ENCODE peak calls at places on chromosomes 3 and 15, in eight cellular contexts. One of them, this sample, is unnamed.

GRCh38 chr15:62845239-62846126 is 197.1 kb upstream of the TPM1 start:
- DNase-seq in RWPE1: no peak
- DNase-seq in fibroblast of lung: peak; percentile 75
- DNase-seq in left ventricle myocardium inferior: no peak
- DNase-seq in neural crest cell: no peak
- DNase-seq in choroid plexus epithelial cell: peak; percentile 29
- DNase-seq in AG04450: no peak
- DNase-seq in endodermal cell: peak; percentile 52
- DNase-seq in this sample: peak; percentile 26

GRCh38 chr15:47427463-47427862 is 289.8 kb upstream of the SEMA6D start:
- DNase-seq in RWPE1: no peak
- DNase-seq in fibroblast of lung: peak; percentile 37
- DNase-seq in left ventricle myocardium inferior: no peak
- DNase-seq in neural crest cell: no peak
- DNase-seq in choroid plexus epithelial cell: peak; percentile 38
- DNase-seq in AG04450: no peak
- DNase-seq in endodermal cell: no peak
- DNase-seq in this sample: no peak

GRCh38 chr3:133330043-133330442 is 69.8 kb upstream of the BFSP2 start:
- DNase-seq in RWPE1: no peak
- DNase-seq in fibroblast of lung: no peak
- DNase-seq in left ventricle myocardium inferior: no peak
- DNase-seq in neural crest cell: no peak
- DNase-seq in choroid plexus epithelial cell: peak; percentile 3
- DNase-seq in AG04450: no peak
- DNase-seq in endodermal cell: peak; percentile 80
- DNase-seq in this sample: no peak

GRCh38 chr3:141266797-141267555 is 35.4 kb downstream of the PXYLP1 start:
- DNase-seq in RWPE1: no peak
- DNase-seq in fibroblast of lung: no peak
- DNase-seq in left ventricle myocardium inferior: no peak
- DNase-seq in neural crest cell: no peak
- DNase-seq in choroid plexus epithelial cell: no peak
- DNase-seq in AG04450: no peak
- DNase-seq in endodermal cell: no peak
- DNase-seq in this sample: no peak

GRCh38 chr3:49998326-49998725 is 58.4 kb downstream of the RBM6 start:
- DNase-seq in RWPE1: peak; percentile 37
- DNase-seq in fibroblast of lung: peak; percentile 55
- DNase-seq in left ventricle myocardium inferior: no peak
- DNase-seq in neural crest cell: no peak
- DNase-seq in choroid plexus epithelial cell: peak; percentile 54
- DNase-seq in AG04450: peak; percentile 8
- DNase-seq in endodermal cell: no peak
- DNase-seq in this sample: peak; percentile 25

GRCh38 chr15:48582472-48583235 is 62.9 kb downstream of the FBN1 start:
- DNase-seq in RWPE1: no peak
- DNase-seq in fibroblast of lung: peak; percentile 92
- DNase-seq in left ventricle myocardium inferior: no peak
- DNase-seq in neural crest cell: no peak
- DNase-seq in choroid plexus epithelial cell: peak; percentile 95
- DNase-seq in AG04450: peak; percentile 41
- DNase-seq in endodermal cell: no peak
- DNase-seq in this sample: peak; percentile 99

GRCh38 chr15:91852741-91853500 is 587 bp upstream of the SLCO3A1 start:
- DNase-seq in RWPE1: peak; percentile 80
- DNase-seq in fibroblast of lung: peak; percentile 62
- DNase-seq in left ventricle myocardium inferior: peak; percentile 83
- DNase-seq in neural crest cell: peak; percentile 59
- DNase-seq in choroid plexus epithelial cell: peak; percentile 18
- DNase-seq in AG04450: no peak
- DNase-seq in endodermal cell: peak; percentile 88
- DNase-seq in this sample: peak; percentile 65

GRCh38 chr3:46870651-46871050 is 6.9 kb upstream of the PTH1R start:
- DNase-seq in RWPE1: no peak
- DNase-seq in fibroblast of lung: no peak
- DNase-seq in left ventricle myocardium inferior: no peak
- DNase-seq in neural crest cell: no peak
- DNase-seq in choroid plexus epithelial cell: no peak
- DNase-seq in AG04450: no peak
- DNase-seq in endodermal cell: no peak
- DNase-seq in this sample: no peak

GRCh38 chr3:113153499-113154107 is 57.8 kb upstream of the BOC start:
- DNase-seq in RWPE1: no peak
- DNase-seq in fibroblast of lung: no peak
- DNase-seq in left ventricle myocardium inferior: no peak
- DNase-seq in neural crest cell: no peak
- DNase-seq in choroid plexus epithelial cell: peak; percentile 31
- DNase-seq in AG04450: no peak
- DNase-seq in endodermal cell: no peak
- DNase-seq in this sample: peak; percentile 6

GRCh38 chr3:122932251-122932967 is 95.2 kb downstream of the SEMA5B start:
- DNase-seq in RWPE1: peak; percentile 69
- DNase-seq in fibroblast of lung: peak; percentile 8
- DNase-seq in left ventricle myocardium inferior: no peak
- DNase-seq in neural crest cell: no peak
- DNase-seq in choroid plexus epithelial cell: peak; percentile 18
- DNase-seq in AG04450: no peak
- DNase-seq in endodermal cell: no peak
- DNase-seq in this sample: no peak

GRCh38 chr15:63250312-63250965 is 27.0 kb upstream of the APH1B start:
- DNase-seq in RWPE1: peak; percentile 90
- DNase-seq in fibroblast of lung: peak; percentile 98
- DNase-seq in left ventricle myocardium inferior: no peak
- DNase-seq in neural crest cell: no peak
- DNase-seq in choroid plexus epithelial cell: peak; percentile 93
- DNase-seq in AG04450: peak; percentile 85
- DNase-seq in endodermal cell: no peak
- DNase-seq in this sample: peak; percentile 99

GRCh38 chr3:42871592-42872196 is 4.0 kb downstream of the CYP8B1 start:
- DNase-seq in RWPE1: no peak
- DNase-seq in fibroblast of lung: peak; percentile 14
- DNase-seq in left ventricle myocardium inferior: no peak
- DNase-seq in neural crest cell: no peak
- DNase-seq in choroid plexus epithelial cell: no peak
- DNase-seq in AG04450: no peak
- DNase-seq in endodermal cell: peak; percentile 21
- DNase-seq in this sample: no peak

GRCh38 chr3:126446301-126446700 is 29.4 kb downstream of the ZXDC start:
- DNase-seq in RWPE1: no peak
- DNase-seq in fibroblast of lung: no peak
- DNase-seq in left ventricle myocardium inferior: no peak
- DNase-seq in neural crest cell: no peak
- DNase-seq in choroid plexus epithelial cell: peak; percentile 11
- DNase-seq in AG04450: no peak
- DNase-seq in endodermal cell: peak; percentile 68
- DNase-seq in this sample: no peak

GRCh38 chr3:48505146-48505545 is 1.2 kb upstream of the SHISA5 start:
- DNase-seq in RWPE1: no peak
- DNase-seq in fibroblast of lung: no peak
- DNase-seq in left ventricle myocardium inferior: no peak
- DNase-seq in neural crest cell: no peak
- DNase-seq in choroid plexus epithelial cell: no peak
- DNase-seq in AG04450: no peak
- DNase-seq in endodermal cell: no peak
- DNase-seq in this sample: no peak

GRCh38 chr3:48511551-48511950 is 7.6 kb upstream of the SHISA5 start:
- DNase-seq in RWPE1: no peak
- DNase-seq in fibroblast of lung: no peak
- DNase-seq in left ventricle myocardium inferior: no peak
- DNase-seq in neural crest cell: no peak
- DNase-seq in choroid plexus epithelial cell: no peak
- DNase-seq in AG04450: no peak
- DNase-seq in endodermal cell: no peak
- DNase-seq in this sample: no peak

GRCh38 chr3:48504051-48504946 is at the start of gene SHISA5:
- DNase-seq in RWPE1: no peak
- DNase-seq in fibroblast of lung: peak; percentile 79
- DNase-seq in left ventricle myocardium inferior: peak; percentile 88
- DNase-seq in neural crest cell: peak; percentile 38
- DNase-seq in choroid plexus epithelial cell: peak; percentile 49
- DNase-seq in AG04450: no peak
- DNase-seq in endodermal cell: peak; percentile 83
- DNase-seq in this sample: peak; percentile 69

GRCh38 chr3:48503406-48504050 is 446 bp downstream of the SHISA5 start:
- DNase-seq in RWPE1: no peak
- DNase-seq in fibroblast of lung: peak; percentile 69
- DNase-seq in left ventricle myocardium inferior: peak; percentile 42
- DNase-seq in neural crest cell: peak; percentile 9
- DNase-seq in choroid plexus epithelial cell: peak; percentile 58
- DNase-seq in AG04450: no peak
- DNase-seq in endodermal cell: peak; percentile 86
- DNase-seq in this sample: peak; percentile 40

DNA sequence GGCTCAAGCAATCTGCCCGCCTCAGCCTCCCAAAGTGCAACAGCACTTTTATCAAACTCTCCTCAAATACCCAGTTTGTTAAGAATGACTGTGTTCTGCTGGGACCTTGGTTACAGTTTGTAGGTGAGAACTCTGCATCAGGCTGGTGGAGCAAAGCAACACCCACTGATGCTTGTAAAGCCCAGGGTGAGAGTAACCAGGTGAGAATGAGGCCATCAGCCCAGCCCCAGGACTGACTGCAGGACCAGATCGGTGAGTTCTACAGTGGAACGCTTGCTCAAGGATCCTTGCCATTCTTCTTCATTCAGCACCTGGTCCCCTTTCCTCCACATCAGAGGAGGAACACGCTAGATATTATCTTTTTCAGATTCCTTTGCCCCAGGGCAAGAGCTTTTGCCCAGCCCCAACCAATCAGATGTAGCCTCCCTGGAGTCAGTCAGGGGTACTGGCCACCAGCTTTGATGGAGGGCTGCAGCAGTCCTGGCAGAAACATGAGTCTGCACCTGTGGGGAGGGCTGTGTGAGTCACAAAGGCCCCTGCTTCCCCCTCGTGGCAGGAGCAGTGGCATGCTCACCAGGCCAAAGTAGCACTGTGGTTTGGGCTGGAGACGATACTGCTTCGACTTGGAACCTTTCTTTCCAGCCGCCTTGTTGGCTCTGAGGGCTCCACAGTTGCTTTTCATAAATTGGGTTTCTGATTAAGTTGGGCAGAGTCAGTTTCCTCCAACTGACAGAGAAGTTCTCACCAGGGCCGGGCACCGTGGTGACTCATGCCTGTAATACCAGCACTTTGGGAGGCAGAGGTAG is 3.5 kb upstream of the SHISA5 start:
- DNase-seq in RWPE1: peak; percentile 86
- DNase-seq in fibroblast of lung: peak; percentile 83
- DNase-seq in left ventricle myocardium inferior: peak; percentile 24
- DNase-seq in neural crest cell: peak; percentile 23
- DNase-seq in choroid plexus epithelial cell: peak; percentile 68
- DNase-seq in AG04450: no peak
- DNase-seq in endodermal cell: peak; percentile 95
- DNase-seq in this sample: peak; percentile 39
- TF ChIP-seq CTCF in RWPE1: peak; percentile 81
- TF ChIP-seq CTCF in fibroblast of lung: no peak
- TF ChIP-seq CTCF in left ventricle myocardium inferior: peak; percentile 60
- TF ChIP-seq CTCF in neural crest cell: peak; percentile 69
- TF ChIP-seq CTCF in choroid plexus epithelial cell: peak; percentile 60
- TF ChIP-seq CTCF in AG04450: peak; percentile 51
- TF ChIP-seq CTCF in endodermal cell: peak; percentile 86
- TF ChIP-seq CTCF in this sample: peak; percentile 46

GRCh38 chr3:82643948-82644347 is 882.5 kb upstream of the GBE1 start:
- DNase-seq in RWPE1: no peak
- DNase-seq in fibroblast of lung: peak; percentile 3
- DNase-seq in left ventricle myocardium inferior: no peak
- DNase-seq in neural crest cell: no peak
- DNase-seq in choroid plexus epithelial cell: peak; percentile 27
- DNase-seq in AG04450: no peak
- DNase-seq in endodermal cell: peak; percentile 78
- DNase-seq in this sample: no peak
- TF ChIP-seq CTCF in RWPE1: no peak
- TF ChIP-seq CTCF in fibroblast of lung: no peak
- TF ChIP-seq CTCF in left ventricle myocardium inferior: no peak
- TF ChIP-seq CTCF in neural crest cell: peak; percentile 29
- TF ChIP-seq CTCF in choroid plexus epithelial cell: peak; percentile 35
- TF ChIP-seq CTCF in AG04450: no peak
- TF ChIP-seq CTCF in endodermal cell: peak; percentile 73
- TF ChIP-seq CTCF in this sample: no peak

DNA sequence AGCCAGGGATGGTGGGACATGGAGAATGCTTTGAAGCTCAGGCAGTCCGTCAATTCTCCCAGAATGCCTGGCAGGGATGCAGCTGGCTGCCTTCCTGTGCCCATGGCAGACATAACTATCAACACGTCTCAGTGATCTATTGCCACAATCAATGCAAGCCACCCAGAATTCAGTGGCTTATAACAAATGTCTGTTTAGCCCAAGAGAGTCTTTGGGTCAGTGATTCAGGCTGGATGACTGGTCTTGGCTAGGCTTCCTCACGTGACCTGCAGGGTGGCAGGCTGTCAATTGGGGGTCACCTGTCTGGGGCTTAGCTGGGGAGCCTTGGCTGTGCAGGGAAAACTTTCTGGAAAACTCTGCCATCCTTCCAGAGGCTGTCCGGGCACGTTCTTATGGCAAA is 213.1 kb upstream of the LRRFIP2 start:
- DNase-seq in RWPE1: no peak
- DNase-seq in fibroblast of lung: no peak
- DNase-seq in left ventricle myocardium inferior: no peak
- DNase-seq in neural crest cell: no peak
- DNase-seq in choroid plexus epithelial cell: no peak
- DNase-seq in AG04450: no peak
- DNase-seq in endodermal cell: no peak
- DNase-seq in this sample: peak; percentile 16
- TF ChIP-seq CTCF in RWPE1: no peak
- TF ChIP-seq CTCF in fibroblast of lung: no peak
- TF ChIP-seq CTCF in left ventricle myocardium inferior: no peak
- TF ChIP-seq CTCF in neural crest cell: no peak
- TF ChIP-seq CTCF in choroid plexus epithelial cell: no peak
- TF ChIP-seq CTCF in AG04450: no peak
- TF ChIP-seq CTCF in endodermal cell: no peak
- TF ChIP-seq CTCF in this sample: no peak

GRCh38 chr3:71425491-71426071 is 157.9 kb downstream of the FOXP1 start:
- DNase-seq in RWPE1: no peak
- DNase-seq in fibroblast of lung: peak; percentile 100
- DNase-seq in left ventricle myocardium inferior: no peak
- DNase-seq in neural crest cell: no peak
- DNase-seq in choroid plexus epithelial cell: peak; percentile 58
- DNase-seq in AG04450: peak; percentile 66
- DNase-seq in endodermal cell: no peak
- DNase-seq in this sample: peak; percentile 91

GRCh38 chr3:71419369-71419768 is 164.2 kb downstream of the FOXP1 start:
- DNase-seq in RWPE1: no peak
- DNase-seq in fibroblast of lung: no peak
- DNase-seq in left ventricle myocardium inferior: no peak
- DNase-seq in neural crest cell: no peak
- DNase-seq in choroid plexus epithelial cell: no peak
- DNase-seq in AG04450: no peak
- DNase-seq in endodermal cell: no peak
- DNase-seq in this sample: no peak

GRCh38 chr3:71421820-71422566 is 161.5 kb downstream of the FOXP1 start:
- DNase-seq in RWPE1: no peak
- DNase-seq in fibroblast of lung: no peak
- DNase-seq in left ventricle myocardium inferior: no peak
- DNase-seq in neural crest cell: no peak
- DNase-seq in choroid plexus epithelial cell: no peak
- DNase-seq in AG04450: no peak
- DNase-seq in endodermal cell: no peak
- DNase-seq in this sample: no peak

GRCh38 chr3:71421475-71421819 is 162.1 kb downstream of the FOXP1 start:
- DNase-seq in RWPE1: no peak
- DNase-seq in fibroblast of lung: no peak
- DNase-seq in left ventricle myocardium inferior: no peak
- DNase-seq in neural crest cell: no peak
- DNase-seq in choroid plexus epithelial cell: no peak
- DNase-seq in AG04450: no peak
- DNase-seq in endodermal cell: no peak
- DNase-seq in this sample: no peak

GRCh38 chr3:71423151-71423906 is 160.2 kb downstream of the FOXP1 start:
- DNase-seq in RWPE1: peak; percentile 86
- DNase-seq in fibroblast of lung: peak; percentile 62
- DNase-seq in left ventricle myocardium inferior: peak; percentile 39
- DNase-seq in neural crest cell: no peak
- DNase-seq in choroid plexus epithelial cell: no peak
- DNase-seq in AG04450: no peak
- DNase-seq in endodermal cell: no peak
- DNase-seq in this sample: no peak
- TF ChIP-seq CTCF in RWPE1: no peak
- TF ChIP-seq CTCF in fibroblast of lung: no peak
- TF ChIP-seq CTCF in left ventricle myocardium inferior: peak; percentile 50
- TF ChIP-seq CTCF in neural crest cell: no peak
- TF ChIP-seq CTCF in choroid plexus epithelial cell: peak; percentile 22
- TF ChIP-seq CTCF in AG04450: peak; percentile 15
- TF ChIP-seq CTCF in endodermal cell: peak; percentile 62
- TF ChIP-seq CTCF in this sample: no peak

This sample was measured in AG10803.